ENCODE peak calls at places on chromosomes 6 and 20, in eight cellular contexts. L is upper lobe of left lung, S is GM12891, D is spleen, U is HCT116, Z is HepG2, R is transverse colon, Y is K562. M is an unnamed sample.
A peak's percentile ranks its signal among the peaks of the same experiment; 100 is the strongest.

GRCh38 chr6:22601941-22602340 is 32.6 kb downstream of the HDGFL1 start:
- DNase-seq in L (no peak), S (no peak), D (no peak), U (no peak), Z (no peak), R (no peak), Y (no peak), M (no peak)

GRCh38 chr20:45383131-45383530 is 5.0 kb upstream of the TP53TG5 start:
- DNase-seq in L (no peak), S (no peak), D (no peak), U (no peak), Z (no peak), R (no peak), Y (no peak), M (no peak)

GRCh38 chr6:111482236-111482958 is 621 bp downstream of the REV3L start:
- DNase-seq in L (peak; percentile 92), S (no peak), D (peak; percentile 91), U (no peak), Z (no peak), R (peak; percentile 57), Y (peak; percentile 66), M (peak; percentile 17)

GRCh38 chr6:65999288-65999791 is 292.3 kb upstream of the EYS start:
- DNase-seq in L (peak; percentile 65), S (no peak), D (peak; percentile 55), U (no peak), Z (no peak), R (no peak), Y (no peak), M (no peak)

GRCh38 chr20:21505161-21505809 is 8.6 kb downstream of the NKX2-2 start:
- DNase-seq in L (peak; percentile 95), S (peak; percentile 81), D (peak; percentile 91), U (peak; percentile 28), Z (peak; percentile 55), R (peak; percentile 69), Y (peak; percentile 66), M (no peak)

GRCh38 chr20:5886788-5887187 is 63.5 kb downstream of the TRMT6 start:
- DNase-seq in L (no peak), S (no peak), D (no peak), U (no peak), Z (no peak), R (no peak), Y (no peak), M (no peak)

GRCh38 chr6:169224185-169224695 is 29.4 kb downstream of the THBS2 start:
- DNase-seq in L (no peak), S (no peak), D (no peak), U (no peak), Z (peak; percentile 16), R (no peak), Y (peak; percentile 62), M (no peak)

GRCh38 chr6:106287215-106287614 is 38.3 kb downstream of the ATG5 start:
- DNase-seq in L (no peak), S (no peak), D (no peak), U (no peak), Z (no peak), R (no peak), Y (peak; percentile 28), M (no peak)

GRCh38 chr6:104606361-104606760 is 253.4 kb downstream of the HACE1 start:
- DNase-seq in L (no peak), S (no peak), D (no peak), U (no peak), Z (no peak), R (peak; percentile 8), Y (no peak), M (no peak)

GRCh38 chr6:157056275-157056674 is 267.0 kb downstream of the TMEM242 start:
- DNase-seq in L (no peak), S (no peak), D (no peak), U (no peak), Z (no peak), R (no peak), Y (no peak), M (no peak)

GRCh38 chr6:75657327-75657726 is 55.6 kb downstream of the SENP6 start:
- DNase-seq in L (no peak), S (no peak), D (no peak), U (no peak), Z (no peak), R (no peak), Y (no peak), M (no peak)

GRCh38 chr6:135299256-135299655 is 118.1 kb downstream of the MYB start:
- DNase-seq in L (no peak), S (no peak), D (no peak), U (no peak), Z (no peak), R (no peak), Y (peak; percentile 80), M (no peak)

GRCh38 chr6:165799736-165800135 is 136.7 kb upstream of the PDE10A start:
- DNase-seq in L (no peak), S (no peak), D (no peak), U (no peak), Z (no peak), R (no peak), Y (no peak), M (no peak)

GRCh38 chr6:33689879-33690278 is 21.6 kb downstream of the UQCC2 start:
- DNase-seq in L (no peak), S (no peak), D (no peak), U (no peak), Z (no peak), R (no peak), Y (no peak), M (no peak)

GRCh38 chr6:117771403-117771802 is 96.1 kb downstream of the NUS1 start:
- DNase-seq in L (no peak), S (peak; percentile 8), D (no peak), U (no peak), Z (no peak), R (peak; percentile 13), Y (no peak), M (no peak)

GRCh38 chr20:47150403-47151152 is 205.9 kb downstream of the ZMYND8 start:
- DNase-seq in L (no peak), S (peak; percentile 31), D (no peak), U (peak; percentile 75), Z (peak; percentile 86), R (peak; percentile 66), Y (peak; percentile 74), M (no peak)

GRCh38 chr6:108723594-108723993 is 124.6 kb upstream of the ARMC2 start:
- DNase-seq in L (no peak), S (no peak), D (no peak), U (no peak), Z (no peak), R (no peak), Y (no peak), M (no peak)

GRCh38 chr6:108730556-108731228 is 117.5 kb upstream of the ARMC2 start:
- DNase-seq in L (no peak), S (no peak), D (no peak), U (no peak), Z (no peak), R (no peak), Y (no peak), M (no peak)

GRCh38 chr6:108727966-108728730 is 120.1 kb upstream of the ARMC2 start:
- DNase-seq in L (no peak), S (no peak), D (no peak), U (no peak), Z (no peak), R (no peak), Y (no peak), M (no peak)

GRCh38 chr6:108728826-108729225 is 119.4 kb upstream of the ARMC2 start:
- DNase-seq in L (no peak), S (no peak), D (no peak), U (no peak), Z (peak; percentile 88), R (no peak), Y (no peak), M (no peak)

GRCh38 chr6:108726726-108727339 is 121.4 kb upstream of the ARMC2 start:
- DNase-seq in L (no peak), S (no peak), D (no peak), U (no peak), Z (no peak), R (no peak), Y (no peak), M (no peak)
- TF ChIP-seq POLR2A in L (no peak), S (no peak), D (no peak), U (no peak), Z (no peak), R (no peak), Y (no peak), M (no peak)

DNA sequence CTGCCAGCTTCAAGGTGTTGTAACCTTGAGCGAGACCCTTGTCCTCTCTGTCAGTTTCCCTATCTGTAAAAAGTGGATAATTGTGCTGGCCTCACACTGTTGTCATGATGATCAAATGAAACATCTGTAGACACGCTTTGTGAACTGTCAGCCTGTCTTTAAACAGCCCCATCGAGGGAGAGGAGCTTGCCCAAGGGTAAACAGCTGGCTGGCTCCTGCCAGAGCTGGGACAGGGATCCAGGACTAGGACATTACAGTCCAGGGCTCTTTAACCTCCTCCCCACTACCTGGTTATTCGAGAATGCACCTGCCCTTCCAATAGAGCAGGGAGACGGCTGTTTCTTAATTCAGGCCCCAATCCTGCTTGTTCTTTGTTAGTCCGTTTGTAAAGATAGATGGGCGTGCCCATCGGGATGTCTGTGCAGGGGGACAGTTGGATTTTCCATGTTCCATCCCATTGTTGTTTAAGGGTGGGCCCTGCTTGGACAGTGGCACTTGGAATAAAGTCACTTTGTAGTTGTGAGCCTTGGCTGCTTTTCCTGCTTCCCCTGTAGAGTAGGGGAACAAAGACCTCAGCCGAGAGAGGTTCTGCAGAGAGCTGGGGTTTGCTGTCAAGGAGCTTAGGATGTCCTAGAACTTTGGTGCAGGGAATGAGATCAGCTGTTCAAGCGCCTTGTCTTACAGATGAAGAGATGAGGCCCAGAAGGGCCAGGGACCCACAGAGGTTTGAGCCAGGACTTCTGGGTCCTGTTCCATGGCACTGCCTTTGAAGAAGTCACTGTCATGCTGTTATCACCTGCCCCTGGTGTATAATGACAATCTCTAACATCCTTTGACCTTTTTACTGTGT is 77.9 kb upstream of the MYL9 start:
- DNase-seq in L (no peak), S (no peak), D (no peak), U (no peak), Z (no peak), R (no peak), Y (no peak), M (no peak)
- TF ChIP-seq POLR2AphosphoS5 in L (no peak), S (no peak), D (no peak), U (no peak), Z (no peak), R (no peak), Y (no peak), M (no peak)

GRCh38 chr20:33992923-33993799 is 550 bp upstream of the RALY start:
- DNase-seq in L (peak; percentile 97), S (peak; percentile 85), D (peak; percentile 100), U (peak; percentile 95), Z (peak; percentile 100), R (peak; percentile 100), Y (peak; percentile 98), M (peak; percentile 86)
- TF ChIP-seq POLR2A in L (no peak), S (peak; percentile 88), D (peak; percentile 21), U (peak; percentile 87), Z (peak; percentile 99), R (peak; percentile 89), Y (peak; percentile 93), M (peak; percentile 91)

DNA sequence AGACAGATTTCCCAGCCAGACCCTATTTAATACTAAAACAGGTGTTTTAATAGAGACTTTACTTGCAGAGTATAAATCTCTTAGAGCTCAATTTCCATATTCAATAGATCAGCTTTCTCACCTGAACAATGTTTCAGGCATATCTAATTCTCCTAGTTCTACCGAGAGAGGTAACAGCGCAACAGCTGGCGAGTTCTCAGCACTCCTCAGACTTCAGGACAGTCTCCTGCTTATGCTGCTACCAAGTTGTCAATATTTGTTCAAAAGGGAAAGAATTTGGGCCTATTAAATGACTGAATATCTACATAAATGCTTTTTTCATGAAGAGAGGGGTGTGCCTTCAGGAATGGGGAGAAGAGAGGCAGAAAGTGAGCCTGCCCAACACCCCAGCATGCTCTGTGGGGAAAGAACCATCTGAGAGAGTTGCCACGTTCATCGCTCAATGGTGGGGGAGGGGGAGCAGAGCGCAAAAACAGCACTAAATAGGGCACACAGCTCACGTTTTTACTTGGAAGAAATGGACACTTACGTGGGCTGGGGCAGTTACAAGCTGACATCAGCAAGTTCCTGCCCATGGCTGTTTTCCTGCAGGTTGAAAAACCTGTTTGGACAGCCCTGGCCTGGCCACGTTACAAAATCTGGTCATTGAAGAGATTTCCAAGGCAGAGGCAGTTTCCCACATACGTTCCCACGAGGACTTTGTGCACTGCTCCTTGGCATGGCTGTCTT is 38.0 kb downstream of the EZR start:
- DNase-seq in L (no peak), S (no peak), D (no peak), U (no peak), Z (no peak), R (peak; percentile 82), Y (no peak), M (no peak)
- TF ChIP-seq POLR2AphosphoS5 in L (no peak), S (peak; percentile 32), D (no peak), U (peak; percentile 65), Z (no peak), R (no peak), Y (no peak), M (no peak)

M was measured in GM12892.